ENCODE peak calls at places on chromosomes 12 and 14, in seven cellular contexts. Y is breast epithelium, R is mucosa of descending colon, N is testis, H is BE2C, F is dorsolateral prefrontal cortex, B is astrocyte of the spinal cord. W is an unnamed sample.

GRCh38 chr12:106022568-106023012 is 116.2 kb downstream of the NUAK1 start:
- DNase-seq in Y (no peak), F (no peak), N (no peak), H (no peak), B (no peak), R (no peak), W (no peak)

GRCh38 chr12:18747960-18748359 is 10.0 kb downstream of the CAPZA3 start:
- DNase-seq in Y (no peak), B (peak), H (no peak), F (no peak), R (no peak), N (no peak), W (no peak)

GRCh38 chr12:1093166-1093751 is 102.2 kb downstream of the ERC1 start:
- DNase-seq in B (peak), H (peak), N (peak), Y (no peak), R (no peak), F (no peak), W (no peak)

GRCh38 chr12:30975581-30975980 is 49.0 kb downstream of the TSPAN11 start:
- DNase-seq in R (no peak), B (no peak), N (no peak), H (no peak), F (no peak), Y (no peak), W (no peak)

GRCh38 chr12:120257041-120257821 is 8.3 kb downstream of the PXN start:
- DNase-seq in B (peak), R (no peak), F (peak), H (peak), Y (peak), N (no peak), W (no peak)

GRCh38 chr14:32896979-32897723 is 41.5 kb upstream of the NPAS3 start:
- DNase-seq in R (no peak), B (peak), Y (no peak), F (no peak), N (no peak), H (no peak), W (no peak)

GRCh38 chr12:112004041-112004440 is 8.9 kb downstream of the TMEM116 start:
- DNase-seq in N (no peak), F (no peak), H (no peak), Y (no peak), B (no peak), R (no peak), W (no peak)

GRCh38 chr12:10511756-10512355 is 6.2 kb downstream of the EIF2S3B start:
- DNase-seq in N (no peak), B (no peak), H (no peak), R (no peak), Y (no peak), F (no peak), W (no peak)

GRCh38 chr12:14263742-14264141 is 101.7 kb upstream of the ATF7IP start:
- DNase-seq in F (no peak), R (no peak), B (no peak), H (no peak), Y (no peak), N (no peak), W (no peak)

GRCh38 chr14:78921856-78922255 is 751.7 kb downstream of the NRXN3 start:
- DNase-seq in N (no peak), H (no peak), B (peak), Y (no peak), F (no peak), R (no peak), W (no peak)

GRCh38 chr14:104343690-104344640 is 205.6 kb downstream of the KIF26A start:
- DNase-seq in N (no peak), Y (no peak), R (no peak), B (no peak), H (peak), F (peak), W (no peak)

GRCh38 chr12:123934829-123935228 is 37.8 kb downstream of the CCDC92 start:
- DNase-seq in H (no peak), B (peak), F (no peak), R (no peak), N (no peak), Y (no peak), W (no peak)

GRCh38 chr14:75826599-75826998 is 155.2 kb downstream of the TGFB3 start:
- DNase-seq in Y (no peak), N (no peak), H (no peak), B (no peak), R (no peak), F (no peak), W (no peak)

DNA sequence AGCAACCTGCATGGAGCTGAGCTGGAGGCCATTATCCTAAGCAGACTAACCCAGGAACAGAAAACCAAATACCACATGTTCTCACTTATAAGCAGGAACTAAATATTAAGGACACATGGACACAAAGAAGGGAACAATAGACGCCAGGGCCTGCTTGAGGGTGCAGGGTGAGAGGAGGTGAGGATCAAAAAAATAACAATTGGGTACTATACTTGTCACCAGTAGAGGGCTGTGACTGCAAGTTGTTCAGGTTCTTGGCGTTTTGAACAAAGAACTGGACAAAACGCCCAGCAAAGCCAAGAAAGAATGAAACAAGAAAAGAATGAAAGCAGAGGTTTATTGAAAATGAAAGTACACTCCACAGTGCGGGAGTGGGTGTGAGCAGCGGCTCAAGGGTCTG is 208.5 kb upstream of the NEDD1 start:
- DNase-seq in F (no peak), R (no peak), H (no peak), B (no peak), Y (no peak), N (no peak), W (no peak)
- TF ChIP-seq CTCF in F (no peak), R (no peak), H (no peak), B (no peak), Y (no peak), N (no peak), W (no peak)

GRCh38 chr14:50531595-50532501 is 521 bp downstream of the MAP4K5 start:
- DNase-seq in R (peak), N (peak), Y (peak), F (peak), H (peak), B (peak), W (peak)
- TF ChIP-seq CTCF in R (no peak), N (no peak), Y (no peak), F (no peak), H (no peak), B (no peak), W (no peak)

GRCh38 chr12:6276247-6276887 is 34.1 kb upstream of the PLEKHG6 start:
- DNase-seq in R (no peak), F (no peak), B (no peak), H (no peak), Y (no peak), N (no peak), W (no peak)

GRCh38 chr12:6278439-6279255 is 31.8 kb upstream of the PLEKHG6 start:
- DNase-seq in R (peak), H (peak), Y (peak), B (peak), F (peak), N (peak), W (peak)

GRCh38 chr12:6277982-6278438 is 32.5 kb upstream of the PLEKHG6 start:
- DNase-seq in H (no peak), R (no peak), F (no peak), N (peak), Y (peak), B (no peak), W (no peak)

GRCh38 chr12:6275609-6276246 is 34.8 kb upstream of the PLEKHG6 start:
- DNase-seq in H (no peak), N (no peak), R (peak), Y (no peak), F (no peak), B (no peak), W (no peak)

DNA sequence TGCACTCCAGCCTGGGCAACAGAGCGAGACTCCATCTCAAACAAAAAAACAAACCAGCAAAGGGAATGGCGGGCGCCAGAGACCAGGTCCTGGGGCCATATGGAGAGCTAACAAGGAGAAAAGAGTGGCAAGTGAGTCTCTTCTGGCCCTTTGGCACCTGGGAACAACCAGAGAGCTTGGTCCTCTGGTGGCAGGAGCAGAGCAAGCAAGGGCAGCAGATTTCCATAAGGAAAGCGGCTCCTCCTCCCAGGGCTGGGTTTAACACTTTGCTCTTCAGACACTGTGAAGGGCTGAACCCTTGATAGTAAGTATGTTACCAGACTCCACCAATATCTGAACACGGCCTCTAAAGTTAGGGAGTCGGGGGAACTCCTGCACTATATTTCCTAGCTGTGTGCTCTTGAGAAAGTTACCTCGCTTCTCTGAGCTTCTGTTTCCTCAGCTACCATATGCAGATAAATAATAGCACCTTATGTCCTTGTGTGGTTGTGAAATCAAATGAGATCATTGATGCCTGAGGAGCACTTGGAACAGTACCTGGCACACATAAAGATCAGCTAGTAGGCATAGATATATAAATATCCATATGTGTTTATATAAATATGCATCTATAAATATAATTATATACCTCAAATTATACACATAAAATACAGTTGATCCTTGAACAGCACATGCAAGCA is 33.4 kb upstream of the PLEKHG6 start:
- DNase-seq in H (no peak), F (no peak), R (no peak), B (no peak), N (no peak), Y (no peak), W (no peak)
- TF ChIP-seq CTCF in H (peak), F (no peak), R (no peak), B (peak), N (no peak), Y (no peak), W (no peak)

DNA sequence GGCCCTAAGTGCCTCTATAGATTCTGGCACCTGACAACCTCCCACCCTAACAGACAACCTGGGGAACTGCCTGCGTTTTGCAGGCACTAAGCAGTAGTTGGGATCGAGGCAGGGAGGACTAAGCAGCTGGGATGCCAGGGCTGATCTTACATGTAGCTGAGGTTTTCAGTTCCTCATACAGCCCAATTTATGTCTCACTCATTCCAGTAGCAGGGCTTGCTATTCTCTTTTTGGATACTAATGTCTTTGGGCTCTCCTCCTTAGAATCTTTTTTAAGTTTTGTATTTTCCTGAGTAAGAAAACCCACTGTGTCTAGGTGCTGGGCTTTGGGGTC is 42.9 kb upstream of the CRACR2A start:
- DNase-seq in R (no peak), N (no peak), F (no peak), B (no peak), H (no peak), Y (no peak), W (no peak)
- TF ChIP-seq CTCF in R (no peak), N (no peak), F (no peak), B (no peak), H (no peak), Y (no peak), W (no peak)

DNA sequence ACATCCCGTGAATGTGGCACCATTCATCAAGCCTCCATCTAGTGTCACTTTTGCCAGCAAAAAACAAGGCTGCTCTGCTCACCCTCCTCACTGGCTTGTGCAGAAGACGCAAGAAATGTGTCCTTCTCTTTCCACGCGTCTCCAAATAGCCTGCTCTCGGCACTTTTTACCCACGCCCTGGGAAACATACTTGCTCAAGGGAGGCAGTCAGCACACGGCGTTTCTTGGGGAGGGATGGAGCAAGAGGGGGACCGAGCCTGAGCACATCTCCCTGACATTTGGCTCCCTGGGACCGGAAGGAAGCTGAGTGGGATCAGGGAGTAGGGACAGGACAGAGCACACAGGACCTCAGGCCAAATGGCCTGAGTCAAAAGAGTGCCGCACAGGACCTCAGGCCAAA is 7.3 kb downstream of the BCL11B start:
- DNase-seq in R (no peak), B (no peak), Y (no peak), N (no peak), H (no peak), F (no peak), W (no peak)
- TF ChIP-seq CTCF in R (no peak), B (no peak), Y (no peak), N (no peak), H (no peak), F (no peak), W (no peak)

GRCh38 chr14:69708586-69709169 is 58.3 kb upstream of the SRSF5 start:
- DNase-seq in Y (no peak), B (no peak), F (peak), R (no peak), N (no peak), H (peak), W (peak)
- TF ChIP-seq CTCF in Y (no peak), B (peak), F (peak), R (no peak), N (no peak), H (peak), W (no peak)